ENCODE peak calls at places on chromosomes 6 and 20, in nine cellular contexts. T is AG09309; F is left lung; E is endothelial cell; X is DMS79; S is CD8-positive, alpha-beta T cell; G is omental fat pad; D is GM18507; Y is fibroblast of lung. V is an unnamed sample.
A peak's percentile ranks its signal among the peaks of the same experiment; 100 is the strongest.

GRCh38 chr6:7107578-7108195 is at the start of gene RREB1:
- DNase-seq in T (no peak), F (peak; percentile 83), E (peak; percentile 38), X (no peak), S (peak; percentile 54), G (no peak), D (peak; percentile 74), Y (peak; percentile 62), V (no peak)

GRCh38 chr20:58141496-58141895 is 87.0 kb downstream of the ANKRD60 start:
- DNase-seq in T (no peak), F (no peak), E (no peak), X (no peak), S (no peak), G (no peak), D (no peak), Y (no peak), V (no peak)

GRCh38 chr6:38871745-38872568 is 156.8 kb downstream of the DNAH8 start:
- DNase-seq in T (peak; percentile 10), F (peak; percentile 37), E (peak; percentile 74), X (no peak), S (peak; percentile 41), G (peak; percentile 31), D (peak; percentile 3), Y (peak; percentile 60), V (peak; percentile 29)

GRCh38 chr6:149289192-149289741 is 28.2 kb upstream of the TAB2 start:
- DNase-seq in T (no peak), F (no peak), E (no peak), X (no peak), S (no peak), G (no peak), D (no peak), Y (peak; percentile 12), V (no peak)

GRCh38 chr20:61627791-61628415 is 375.8 kb downstream of the CDH4 start:
- DNase-seq in T (no peak), F (no peak), E (no peak), X (no peak), S (no peak), G (no peak), D (no peak), Y (no peak), V (no peak)

GRCh38 chr6:157438611-157439109 is 57.7 kb downstream of the ZDHHC14 start:
- DNase-seq in T (no peak), F (no peak), E (no peak), X (no peak), S (no peak), G (no peak), D (no peak), Y (peak; percentile 18), V (no peak)

GRCh38 chr6:155013457-155013876 is 18.4 kb downstream of the TIAM2 start:
- DNase-seq in T (no peak), F (no peak), E (no peak), X (no peak), S (no peak), G (no peak), D (no peak), Y (peak; percentile 60), V (peak; percentile 45)

GRCh38 chr6:145895802-145896201 is 68.4 kb downstream of the SHPRH start:
- DNase-seq in T (no peak), F (no peak), E (no peak), X (no peak), S (no peak), G (no peak), D (no peak), Y (peak; percentile 51), V (no peak)

GRCh38 chr6:145839653-145840052 is 25.1 kb upstream of the FBXO30 start:
- DNase-seq in T (no peak), F (no peak), E (no peak), X (no peak), S (no peak), G (no peak), D (no peak), Y (no peak), V (no peak)

GRCh38 chr20:4795394-4795793 is 73.7 kb downstream of the PRND start:
- DNase-seq in T (peak; percentile 10), F (no peak), E (no peak), X (no peak), S (peak; percentile 25), G (peak; percentile 36), D (no peak), Y (peak; percentile 63), V (no peak)

GRCh38 chr6:156976144-156977088 is 199.2 kb downstream of the ARID1B start:
- DNase-seq in T (no peak), F (no peak), E (no peak), X (no peak), S (no peak), G (no peak), D (no peak), Y (no peak), V (peak; percentile 19)

GRCh38 chr6:53811082-53811481 is 16.3 kb downstream of the LRRC1 start:
- DNase-seq in T (no peak), F (peak; percentile 66), E (no peak), X (peak; percentile 85), S (no peak), G (no peak), D (peak; percentile 54), Y (no peak), V (peak; percentile 95)

GRCh38 chr6:109457596-109457996 is 2.0 kb upstream of the MICAL1 start:
- DNase-seq in T (no peak), F (no peak), E (no peak), X (no peak), S (no peak), G (no peak), D (no peak), Y (no peak), V (no peak)

GRCh38 chr6:106165885-106166485 is 79.8 kb downstream of the PRDM1 start:
- DNase-seq in T (no peak), F (no peak), E (no peak), X (peak; percentile 8), S (no peak), G (no peak), D (no peak), Y (peak; percentile 66), V (no peak)

GRCh38 chr6:35203152-35203670 is 10.5 kb upstream of the SCUBE3 start:
- DNase-seq in T (no peak), F (no peak), E (no peak), X (no peak), S (no peak), G (no peak), D (no peak), Y (no peak), V (no peak)

V was measured in NCI-H748 treated with DMSO at 0.1 percent for 48 hours.